ENCODE peak calls at places on chromosomes 11 and 22, in five cellular contexts. E is Peyer's patch, U is type B pancreatic cell, I is GM23338, Q is adipocyte. J is an unnamed sample.

GRCh38 chr11:4084406-4084805 is 10.2 kb upstream of the RRM1 start:
- DNase-seq in Q (no peak), I (no peak), E (no peak), U (no peak), J (no peak)

GRCh38 chr22:20438066-20438677 is 547 bp upstream of the SCARF2 start:
- DNase-seq in E (peak; percentile 57), I (peak; percentile 65), U (no peak), Q (peak; percentile 70), J (no peak)

GRCh38 chr11:70026726-70027125 is 51.4 kb upstream of the ANO1 start:
- DNase-seq in U (peak; percentile 49), I (no peak), E (no peak), Q (no peak), J (no peak)

GRCh38 chr11:100956321-100956720 is 173.3 kb downstream of the PGR start:
- DNase-seq in E (no peak), I (no peak), Q (no peak), U (no peak), J (no peak)

GRCh38 chr22:17655289-17655688 is 16.7 kb downstream of the BCL2L13 start:
- DNase-seq in E (no peak), I (no peak), Q (no peak), U (no peak), J (no peak)

GRCh38 chr11:5004429-5005274 is 10.0 kb downstream of the OR51L1 start:
- DNase-seq in Q (peak; percentile 76), U (no peak), E (no peak), I (peak; percentile 79), J (no peak)

GRCh38 chr22:46501701-46502100 is 35.7 kb downstream of the CELSR1 start:
- DNase-seq in I (no peak), U (no peak), Q (peak; percentile 70), E (no peak), J (no peak)

GRCh38 chr22:37145415-37146385 is 4.0 kb downstream of the IL2RB start:
- DNase-seq in U (no peak), I (no peak), Q (peak; percentile 8), E (no peak), J (no peak)

GRCh38 chr11:30314625-30315024 is 8.3 kb upstream of the ARL14EP start:
- DNase-seq in U (no peak), Q (peak; percentile 65), I (peak; percentile 27), E (no peak), J (no peak)

GRCh38 chr22:36197065-36197440 is 4.6 kb downstream of the APOL4 start:
- DNase-seq in Q (peak; percentile 81), U (peak; percentile 80), I (peak; percentile 92), E (no peak), J (no peak)

GRCh38 chr11:57977709-57978108 is 46.0 kb upstream of the OR9Q1 start:
- DNase-seq in U (no peak), Q (no peak), E (no peak), I (peak; percentile 22), J (no peak)

GRCh38 chr22:21657361-21658118 is 8.3 kb upstream of the PPIL2 start:
- DNase-seq in I (peak; percentile 86), E (peak; percentile 89), U (peak; percentile 85), Q (peak; percentile 71), J (peak; percentile 77)

GRCh38 chr22:30876221-30876751 is 92.3 kb downstream of the MORC2 start:
- DNase-seq in U (peak; percentile 67), I (no peak), E (no peak), Q (no peak), J (no peak)

GRCh38 chr22:48753381-48753730 is 1074.3 kb downstream of the BRD1 start:
- DNase-seq in Q (no peak), I (no peak), U (no peak), E (no peak), J (no peak)

GRCh38 chr11:14894657-14895598 is 2.9 kb upstream of the CYP2R1 start:
- DNase-seq in U (no peak), I (no peak), E (no peak), Q (peak; percentile 67), J (no peak)

GRCh38 chr11:27455667-27456066 is 16.9 kb downstream of the LGR4 start:
- DNase-seq in U (no peak), I (no peak), Q (no peak), E (no peak), J (no peak)

GRCh38 chr22:17266261-17266971 is 47.2 kb upstream of the ADA2 start:
- DNase-seq in U (no peak), E (peak; percentile 73), I (peak; percentile 90), Q (no peak), J (no peak)

GRCh38 chr11:2573240-2574042 is 126.4 kb downstream of the KCNQ1OT1 start:
- DNase-seq in Q (no peak), E (peak; percentile 34), I (no peak), U (no peak), J (no peak)

GRCh38 chr11:22787565-22788162 is 41.9 kb downstream of the SVIP start:
- DNase-seq in Q (peak; percentile 79), U (no peak), E (no peak), I (peak; percentile 81), J (no peak)

GRCh38 chr11:121464352-121464946 is 11.7 kb upstream of the SORL1-AS1 start:
- DNase-seq in U (no peak), I (no peak), Q (peak; percentile 65), E (no peak), J (peak; percentile 79)

GRCh38 chr11:2780850-2781412 is 81.1 kb upstream of the KCNQ1OT1 start:
- DNase-seq in U (no peak), Q (no peak), I (no peak), E (peak; percentile 30), J (no peak)

GRCh38 chr22:25410849-25411248 is 153.6 kb upstream of the GRK3 start:
- DNase-seq in I (no peak), Q (no peak), U (no peak), E (no peak), J (no peak)

GRCh38 chr22:30230330-30230729 is 16.2 kb downstream of the LIF start:
- DNase-seq in E (no peak), U (no peak), I (no peak), Q (no peak), J (no peak)

GRCh38 chr22:17772963-17773605 is 1.2 kb downstream of the BID start:
- DNase-seq in Q (peak; percentile 51), U (no peak), I (peak; percentile 42), E (peak; percentile 47), J (no peak)

GRCh38 chr11:288328-289144 is at the start of gene PGGHG:
- DNase-seq in U (peak; percentile 70), Q (peak; percentile 79), E (peak; percentile 90), I (no peak), J (no peak)

GRCh38 chr11:94754335-94754734 is 13.8 kb upstream of the AMOTL1 start:
- DNase-seq in Q (no peak), U (no peak), E (no peak), I (no peak), J (no peak)

GRCh38 chr11:108538022-108538424 is 39.8 kb upstream of the POGLUT3 start:
- DNase-seq in Q (no peak), E (peak; percentile 62), I (no peak), U (no peak), J (no peak)

GRCh38 chr22:33116846-33117547 is 58.8 kb upstream of the SYN3 start:
- DNase-seq in I (no peak), E (no peak), U (no peak), Q (peak; percentile 14), J (no peak)

GRCh38 chr11:85299247-85299646 is 327.9 kb downstream of the DLG2 start:
- DNase-seq in U (no peak), Q (peak; percentile 15), E (no peak), I (peak; percentile 12), J (no peak)

GRCh38 chr22:24588370-24588755 is 4.5 kb downstream of the LRRC75B start:
- DNase-seq in I (no peak), U (no peak), Q (no peak), E (no peak), J (no peak)

GRCh38 chr11:11072067-11072466 is 214.2 kb upstream of the ZBED5 start:
- DNase-seq in U (no peak), Q (no peak), I (peak; percentile 68), E (no peak), J (no peak)

J was measured in T-helper 22 cell.